ENCODE peak calls at places on chromosomes 13 and 19, in ten cellular contexts. A, S, K, Q, V, F, U, N, C and Y are unnamed samples.

GRCh38 chr19:20503536-20503935 is 62.0 kb downstream of the ZNF737 start:
- DNase-seq in K (no peak), S (peak), Q (no peak), A (peak), F (peak), N (no peak), U (no peak), C (no peak), V (no peak), Y (no peak)

GRCh38 chr13:111324736-111325135 is 4.3 kb downstream of the TEX29 start:
- DNase-seq in V (no peak), K (no peak), S (no peak), A (no peak), C (no peak), Q (no peak), N (no peak), F (no peak), U (no peak), Y (no peak)

GRCh38 chr13:23159205-23159586 is 21.6 kb upstream of the SGCG start:
- DNase-seq in A (peak), S (no peak), K (no peak), C (peak), V (no peak), Q (peak), F (peak), U (peak), N (peak), Y (peak)

GRCh38 chr13:25473864-25474263 is 102.1 kb downstream of the ATP8A2 start:
- DNase-seq in N (no peak), F (peak), V (no peak), C (no peak), U (no peak), S (no peak), A (no peak), Q (no peak), K (no peak), Y (no peak)

GRCh38 chr13:106573855-106574254 is 5.9 kb upstream of the ARGLU1 start:
- DNase-seq in F (peak), V (no peak), Q (peak), U (no peak), A (peak), N (peak), K (no peak), C (peak), S (no peak), Y (no peak)

GRCh38 chr19:54114340-54114826 is 1.1 kb downstream of the TFPT start:
- DNase-seq in C (no peak), Q (peak), U (no peak), K (no peak), N (no peak), A (peak), V (no peak), F (no peak), S (no peak), Y (peak)

GRCh38 chr13:105721056-105721455 is 814.4 kb downstream of the EFNB2 start:
- DNase-seq in S (no peak), A (peak), C (no peak), K (no peak), V (no peak), N (no peak), F (peak), Q (no peak), U (peak), Y (no peak)

GRCh38 chr19:12884627-12884925 is 2.4 kb downstream of the KLF1 start:
- DNase-seq in K (no peak), N (no peak), Q (no peak), U (no peak), C (no peak), V (no peak), S (no peak), F (no peak), A (no peak), Y (no peak)

GRCh38 chr19:55836340-55836739 is at the start of gene NLRP4:
- DNase-seq in S (no peak), V (no peak), U (no peak), F (no peak), K (no peak), N (no peak), Q (no peak), A (no peak), C (no peak), Y (no peak)

GRCh38 chr13:57123660-57124059 is 17.1 kb upstream of the PRR20A start:
- DNase-seq in Q (peak), S (no peak), N (peak), K (no peak), F (peak), A (peak), V (no peak), C (peak), U (peak), Y (no peak)

GRCh38 chr13:50599927-50600326 is 243.6 kb downstream of the DLEU7 start:
- DNase-seq in K (no peak), A (no peak), Q (no peak), N (no peak), F (no peak), C (no peak), V (no peak), U (no peak), S (no peak), Y (no peak)

GRCh38 chr13:41457589-41458186 is 338 bp downstream of the RGCC start:
- DNase-seq in K (peak), U (no peak), S (no peak), A (no peak), V (no peak), Q (no peak), F (no peak), C (peak), N (no peak), Y (peak)

GRCh38 chr19:7251502-7251901 is 42.7 kb downstream of the INSR start:
- DNase-seq in Q (no peak), A (no peak), C (no peak), K (no peak), F (no peak), U (no peak), N (no peak), V (no peak), S (no peak), Y (no peak)

GRCh38 chr19:41795031-41795461 is 1.3 kb upstream of the CEACAM3 start:
- DNase-seq in S (no peak), N (peak), A (peak), F (peak), V (no peak), Q (peak), U (no peak), K (no peak), C (no peak), Y (peak)

GRCh38 chr13:23506821-23507210 is 63.4 kb upstream of the TNFRSF19 start:
- DNase-seq in A (peak), F (no peak), S (no peak), Q (no peak), K (no peak), C (no peak), V (no peak), N (no peak), U (peak), Y (no peak)

GRCh38 chr13:99217461-99218101 is 16.9 kb downstream of the UBAC2 start:
- DNase-seq in V (no peak), S (no peak), F (no peak), N (no peak), A (no peak), C (no peak), U (no peak), K (peak), Q (no peak), Y (no peak)

GRCh38 chr19:46691104-46691503 is 25.8 kb downstream of the PRKD2 start:
- DNase-seq in S (no peak), A (no peak), K (no peak), V (no peak), C (no peak), F (no peak), Q (no peak), U (no peak), N (no peak), Y (no peak)

GRCh38 chr13:110421061-110421460 is 114.0 kb downstream of the COL4A2 start:
- DNase-seq in U (no peak), C (no peak), K (no peak), N (no peak), Q (no peak), A (peak), S (no peak), V (no peak), F (no peak), Y (no peak)

GRCh38 chr13:22220186-22221160 is 549.6 kb downstream of the FGF9 start:
- DNase-seq in V (peak), Q (no peak), A (no peak), S (no peak), F (no peak), U (no peak), K (no peak), N (no peak), C (no peak), Y (no peak)

GRCh38 chr13:95858286-95859075 is 181.5 kb downstream of the DNAJC3 start:
- DNase-seq in F (peak), S (no peak), K (no peak), A (peak), C (no peak), V (no peak), Q (no peak), U (peak), N (no peak), Y (no peak)

GRCh38 chr13:62598708-62599107 is 1183.1 kb upstream of the PCDH20 start:
- DNase-seq in C (no peak), F (no peak), S (no peak), K (no peak), U (no peak), Q (no peak), A (no peak), V (no peak), N (no peak), Y (no peak)

GRCh38 chr13:95641961-95642621 is 2.4 kb downstream of the DZIP1 start:
- DNase-seq in N (no peak), V (no peak), F (no peak), S (no peak), C (peak), Q (peak), A (peak), U (no peak), K (peak), Y (peak)

GRCh38 chr19:48108997-48109782 is 1.4 kb downstream of the PLA2G4C start:
- DNase-seq in S (no peak), F (no peak), C (no peak), Q (no peak), K (no peak), U (no peak), A (no peak), N (no peak), V (no peak), Y (no peak)

GRCh38 chr13:79646880-79647279 is 165.9 kb downstream of the NDFIP2 start:
- DNase-seq in A (no peak), N (no peak), Q (no peak), V (no peak), F (no peak), C (no peak), S (no peak), U (no peak), K (no peak), Y (no peak)

GRCh38 chr13:85528578-85529215 is 270.5 kb downstream of the SLITRK6 start:
- DNase-seq in A (peak), S (no peak), U (peak), K (no peak), V (peak), Q (no peak), N (no peak), F (peak), C (no peak), Y (no peak)

GRCh38 chr13:49082653-49083536 is 107.2 kb downstream of the FNDC3A start:
- DNase-seq in Q (no peak), A (peak), N (no peak), C (no peak), S (peak), V (no peak), U (no peak), K (no peak), F (peak), Y (peak)

GRCh38 chr13:53336441-53337160 is 308.0 kb downstream of the OLFM4 start:
- DNase-seq in N (no peak), S (no peak), V (no peak), U (no peak), Q (no peak), C (no peak), A (no peak), K (no peak), F (no peak), Y (no peak)

GRCh38 chr19:46732172-46732938 is 13.5 kb upstream of the FKRP start:
- DNase-seq in U (no peak), Q (no peak), S (no peak), F (no peak), K (peak), C (no peak), A (no peak), V (no peak), N (no peak), Y (no peak)

GRCh38 chr13:49731766-49732165 is 40.5 kb upstream of the EBPL start:
- DNase-seq in K (no peak), C (no peak), S (peak), V (peak), U (peak), A (peak), N (no peak), F (peak), Q (no peak), Y (no peak)

GRCh38 chr19:47494729-47495128 is 10.7 kb upstream of the KPTN start:
- DNase-seq in F (no peak), Q (no peak), U (no peak), C (no peak), A (no peak), K (no peak), S (no peak), N (no peak), V (no peak), Y (no peak)

GRCh38 chr19:40691421-40692211 is 1.2 kb upstream of the NUMBL start:
- DNase-seq in F (no peak), V (no peak), C (no peak), Q (no peak), A (no peak), K (peak), U (no peak), N (no peak), S (no peak), Y (no peak)

GRCh38 chr13:32257649-32258048 is 57.5 kb downstream of the ZAR1L start:
- DNase-seq in V (no peak), C (no peak), U (no peak), Q (no peak), N (no peak), K (no peak), S (no peak), A (no peak), F (no peak), Y (no peak)

GRCh38 chr19:8639821-8640401 is 9.5 kb downstream of the NFILZ start:
- DNase-seq in K (no peak), Q (no peak), F (no peak), N (no peak), A (no peak), S (no peak), V (no peak), U (no peak), C (no peak), Y (no peak)

GRCh38 chr19:8641221-8641907 is 10.9 kb downstream of the NFILZ start:
- DNase-seq in C (no peak), A (no peak), K (no peak), F (no peak), U (no peak), N (no peak), S (no peak), V (no peak), Q (no peak), Y (no peak)

GRCh38 chr19:8640402-8641004 is 10.1 kb downstream of the NFILZ start:
- DNase-seq in A (peak), Q (peak), S (no peak), K (no peak), U (no peak), F (peak), V (no peak), C (peak), N (peak), Y (no peak)

GRCh38 chr19:8643860-8644653 is 13.6 kb downstream of the NFILZ start:
- DNase-seq in Q (no peak), C (no peak), S (no peak), A (no peak), N (no peak), U (no peak), K (no peak), V (no peak), F (no peak), Y (no peak)

DNA sequence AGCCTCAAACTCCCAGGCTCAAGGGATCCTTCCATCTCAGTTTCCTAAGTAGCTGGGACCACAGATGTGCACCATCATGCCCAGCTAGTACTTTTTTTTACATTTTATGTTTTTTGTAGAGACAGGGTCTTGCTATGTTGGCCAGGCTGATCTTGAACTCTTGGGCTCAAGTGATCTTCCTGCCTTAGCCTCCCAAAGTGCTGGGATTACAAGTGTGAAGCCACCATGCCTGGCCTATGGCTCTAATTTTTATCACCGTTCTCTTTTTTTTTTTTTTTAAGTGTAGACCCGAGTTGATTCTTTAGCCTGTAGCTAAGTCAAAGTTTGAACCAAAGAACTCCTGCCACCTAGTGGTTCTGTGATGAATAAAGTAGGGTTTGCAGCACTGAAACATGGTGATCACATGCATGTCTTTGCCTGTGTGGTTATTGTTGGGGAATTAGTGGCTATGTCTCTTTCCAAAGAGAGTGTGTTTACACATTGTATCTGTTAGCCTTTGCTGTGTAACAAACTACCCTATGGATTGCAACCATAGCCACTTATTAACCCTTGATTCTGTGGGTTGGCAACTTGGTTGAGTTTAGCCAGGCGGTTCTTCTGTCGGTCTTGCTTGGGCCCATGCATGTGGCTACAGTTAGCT is 11.6 kb downstream of the NFILZ start:
- DNase-seq in K (no peak), F (peak), S (peak), Q (no peak), N (peak), A (peak), U (peak), C (no peak), V (peak), Y (peak)
- TF ChIP-seq CTCF in K (peak), F (peak), S (peak), Q (peak), N (peak), A (peak), U (peak), C (peak), V (peak), Y (peak)

GRCh38 chr13:97234742-97235141 is 12.6 kb downstream of the MBNL2 start:
- DNase-seq in C (no peak), Q (no peak), F (no peak), N (no peak), V (no peak), A (no peak), K (no peak), U (no peak), S (no peak), Y (no peak)

GRCh38 chr13:97231832-97232201 is 9.7 kb downstream of the MBNL2 start:
- DNase-seq in N (no peak), A (peak), F (no peak), U (no peak), Q (no peak), V (no peak), C (no peak), K (no peak), S (no peak), Y (no peak)

GRCh38 chr13:97235549-97236206 is 13.5 kb downstream of the MBNL2 start:
- DNase-seq in K (no peak), V (no peak), A (no peak), Q (no peak), F (no peak), C (no peak), N (no peak), S (no peak), U (no peak), Y (no peak)

GRCh38 chr13:97234236-97234635 is 12.1 kb downstream of the MBNL2 start:
- DNase-seq in K (no peak), Q (no peak), U (no peak), A (no peak), N (no peak), C (no peak), V (no peak), S (no peak), F (no peak), Y (no peak)

GRCh38 chr13:97233499-97233898 is 11.4 kb downstream of the MBNL2 start:
- DNase-seq in Q (no peak), A (no peak), F (no peak), S (no peak), V (no peak), N (no peak), U (no peak), C (no peak), K (no peak), Y (no peak)
- TF ChIP-seq CTCF in Q (no peak), A (no peak), F (no peak), S (no peak), V (no peak), N (no peak), U (no peak), C (no peak), K (no peak), Y (no peak)

GRCh38 chr13:93173656-93174055 is 53.0 kb upstream of the GPC6 start:
- DNase-seq in C (no peak), U (no peak), V (no peak), S (no peak), N (no peak), F (no peak), A (peak), Q (no peak), K (no peak), Y (no peak)

GRCh38 chr13:93169980-93170379 is 56.6 kb upstream of the GPC6 start:
- DNase-seq in Q (no peak), C (no peak), K (no peak), V (peak), F (peak), N (no peak), A (peak), U (peak), S (peak), Y (no peak)

GRCh38 chr13:93174260-93174659 is 52.3 kb upstream of the GPC6 start:
- DNase-seq in A (no peak), S (no peak), K (no peak), U (no peak), V (no peak), Q (no peak), F (no peak), C (no peak), N (no peak), Y (no peak)

DNA sequence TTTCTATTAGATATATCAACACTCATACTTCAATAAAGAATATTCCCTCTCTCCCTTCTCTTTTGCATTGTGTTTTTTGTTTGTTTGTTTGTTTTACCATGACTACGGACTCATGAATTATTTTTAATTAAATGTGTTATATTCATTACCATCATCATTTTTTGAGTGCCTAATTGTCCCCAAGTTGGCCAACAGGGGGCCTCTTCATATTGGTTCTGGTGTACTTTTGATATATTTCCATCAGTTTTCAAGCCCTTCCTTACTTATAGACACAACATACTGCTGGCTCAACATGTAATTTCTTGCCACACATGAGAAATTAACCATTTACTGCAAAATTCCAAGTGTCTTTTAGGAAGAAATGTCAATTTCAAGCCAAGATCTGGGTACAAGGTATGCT is 54.5 kb upstream of the GPC6 start:
- DNase-seq in S (no peak), A (no peak), Q (no peak), C (no peak), N (no peak), F (no peak), U (no peak), K (no peak), V (no peak), Y (no peak)
- TF ChIP-seq CTCF in S (no peak), A (no peak), Q (no peak), C (no peak), N (no peak), F (no peak), U (no peak), K (no peak), V (peak), Y (no peak)

GRCh38 chr19:33175886-33176669 is 18.1 kb upstream of the LRP3 start:
- DNase-seq in V (no peak), S (peak), K (peak), F (no peak), N (no peak), C (no peak), U (no peak), A (no peak), Q (no peak), Y (no peak)

GRCh38 chr19:33176670-33177416 is 17.3 kb upstream of the LRP3 start:
- DNase-seq in S (peak), C (peak), V (peak), K (peak), A (peak), Q (peak), F (peak), U (peak), N (peak), Y (peak)

GRCh38 chr19:33174186-33174585 is 19.9 kb upstream of the LRP3 start:
- DNase-seq in V (no peak), N (no peak), U (no peak), C (no peak), Q (no peak), K (no peak), F (no peak), A (no peak), S (no peak), Y (no peak)

GRCh38 chr19:33175156-33175782 is 18.9 kb upstream of the LRP3 start:
- DNase-seq in U (no peak), A (no peak), K (no peak), F (no peak), C (no peak), S (no peak), N (no peak), Q (no peak), V (no peak), Y (no peak)

GRCh38 chr19:33177417-33177976 is 16.6 kb upstream of the LRP3 start:
- DNase-seq in K (no peak), Q (no peak), S (peak), V (no peak), A (no peak), F (peak), C (no peak), U (peak), N (no peak), Y (peak)
- TF ChIP-seq CTCF in K (no peak), Q (peak), S (peak), V (peak), A (peak), F (peak), C (peak), U (peak), N (peak), Y (peak)